ENCODE peak calls at places on chromosomes 16 and 17, in ten cellular contexts. J is activated gamma-delta T cell treated with anti-CD3 and anti-CD28 coated beads, Interleukin-2, amount 50 U/mL, for 16 hours; L is retinal pigment epithelial cell; Q is HT-29; H is activated CD8-positive, alpha-beta memory T cell treated with anti-CD3 and anti-CD28 coated beads for 4 hours; U is skeletal muscle cell; B is NCI-H1105; F is transverse colon; X is SJCRH30; Z is stimulated activated CD8-positive, alpha-beta memory T cell treated with anti-CD3 and anti-CD28 coated beads, Interleukin-7, amount 100 ng/mL, for 24 hours. P is an unnamed sample.

GRCh38 chr17:41910701-41911391 is 7.9 kb downstream of the ACLY start:
- DNase-seq in Z (no peak), L (peak), F (no peak), H (no peak), U (peak), X (no peak), J (no peak), B (no peak), Q (no peak), P (no peak)

GRCh38 chr17:39929657-39930407 is 2.3 kb downstream of the LRRC3C start:
- DNase-seq in H (no peak), J (no peak), L (peak), X (no peak), Z (no peak), B (no peak), F (no peak), U (peak), Q (no peak), P (no peak)

GRCh38 chr16:50047864-50048263 is 17.9 kb upstream of the HEATR3 start:
- DNase-seq in L (no peak), X (no peak), H (no peak), Q (no peak), B (no peak), J (no peak), U (no peak), Z (no peak), F (no peak), P (no peak)

GRCh38 chr17:21282231-21282630 is 2.3 kb upstream of the MAP2K3 start:
- DNase-seq in J (no peak), X (peak), H (no peak), F (no peak), B (no peak), U (peak), L (peak), Z (no peak), Q (no peak), P (no peak)

GRCh38 chr16:57012353-57012752 is 23.0 kb downstream of the NLRC5 start:
- DNase-seq in X (no peak), F (no peak), J (no peak), Q (no peak), U (no peak), L (no peak), H (no peak), B (no peak), Z (no peak), P (no peak)

GRCh38 chr16:59339871-59340270 is 605.8 kb upstream of the GOT2 start:
- DNase-seq in Q (no peak), X (no peak), B (no peak), L (no peak), F (no peak), U (no peak), Z (no peak), J (no peak), H (no peak), P (no peak)

GRCh38 chr17:64320613-64321553 is 57.8 kb upstream of the TEX2 start:
- DNase-seq in Q (peak), H (peak), F (peak), B (peak), U (peak), J (peak), L (no peak), X (peak), Z (peak), P (peak)

GRCh38 chr17:46929413-46929812 is 6.5 kb downstream of the GOSR2 start:
- DNase-seq in B (no peak), Z (no peak), H (no peak), U (no peak), X (no peak), J (no peak), L (peak), F (no peak), Q (no peak), P (no peak)

GRCh38 chr17:75500419-75501216 is 14.7 kb downstream of the CASKIN2 start:
- DNase-seq in J (no peak), H (no peak), X (no peak), B (no peak), Z (no peak), Q (no peak), F (no peak), L (no peak), U (no peak), P (no peak)

GRCh38 chr17:17151055-17151454 is 55.1 kb downstream of the PLD6 start:
- DNase-seq in B (no peak), X (no peak), J (no peak), L (peak), Z (no peak), H (no peak), F (no peak), U (peak), Q (no peak), P (no peak)

GRCh38 chr16:844638-845348 is 44.3 kb upstream of the GNG13 start:
- DNase-seq in Z (no peak), B (no peak), L (no peak), F (no peak), X (no peak), Q (no peak), H (no peak), J (no peak), U (no peak), P (no peak)

GRCh38 chr16:12539185-12539929 is 264.3 kb downstream of the CPPED1 start:
- DNase-seq in F (peak), X (no peak), U (peak), L (no peak), J (no peak), H (no peak), Z (no peak), Q (no peak), B (no peak), P (no peak)

GRCh38 chr17:17097763-17098345 is 55.6 kb downstream of the MPRIP start:
- DNase-seq in X (no peak), F (no peak), B (no peak), U (no peak), J (no peak), Q (no peak), H (no peak), L (no peak), Z (no peak), P (no peak)

GRCh38 chr16:4924593-4925378 is 12.2 kb downstream of the PPL start:
- DNase-seq in J (no peak), B (no peak), Z (no peak), L (no peak), Q (peak), H (no peak), X (peak), F (peak), U (no peak), P (no peak)

GRCh38 chr16:324451-325334 is 27.8 kb downstream of the AXIN1 start:
- DNase-seq in H (no peak), J (peak), Z (no peak), U (no peak), Q (peak), X (no peak), F (peak), B (no peak), L (no peak), P (peak)

GRCh38 chr16:68381363-68381724 is 67.0 kb downstream of the SMPD3 start:
- DNase-seq in F (no peak), Q (no peak), B (no peak), J (no peak), Z (no peak), L (no peak), H (no peak), X (no peak), U (no peak), P (no peak)

GRCh38 chr16:22912654-22913053 is 98.7 kb downstream of the HS3ST2 start:
- DNase-seq in H (no peak), Z (no peak), J (no peak), X (no peak), F (no peak), Q (no peak), U (no peak), L (no peak), B (no peak), P (no peak)

GRCh38 chr17:75877752-75878173 is 618 bp downstream of the TRIM47 start:
- DNase-seq in X (peak), U (no peak), Q (peak), H (peak), J (peak), L (no peak), B (peak), F (peak), Z (no peak), P (peak)

GRCh38 chr17:80270836-80271235 is 10.2 kb downstream of the RNF213 start:
- DNase-seq in U (no peak), X (no peak), J (no peak), L (no peak), Q (peak), F (no peak), H (no peak), Z (no peak), B (no peak), P (no peak)

GRCh38 chr17:39210093-39210434 is 10.0 kb downstream of the RPL19 start:
- DNase-seq in F (no peak), U (no peak), J (no peak), Z (no peak), X (no peak), H (no peak), B (no peak), L (no peak), Q (no peak), P (no peak)

GRCh38 chr17:633641-634091 is 81.0 kb downstream of the VPS53 start:
- DNase-seq in Z (no peak), L (peak), X (no peak), B (no peak), J (no peak), H (no peak), U (no peak), F (no peak), Q (no peak), P (no peak)